ENCODE peak calls at places on chromosomes 16 and 17, in nine cellular contexts. One of them, this sample, is unnamed.

GRCh38 chr17:21674242-21674731 is 18.0 kb upstream of the KCNJ18 start:
- DNase-seq in CD8-positive, alpha-beta T cell: no peak
- DNase-seq in body of pancreas: no peak
- DNase-seq in AG20443: no peak
- DNase-seq in fibroblast of the conjunctiva: no peak
- DNase-seq in C1 segment of cervical spinal cord: no peak
- DNase-seq in stimulated activated CD8-positive, alpha-beta memory T cell treated with anti-CD3 and anti-CD28 coated beads, Interleukin-2, amount 100 ng/mL, for 48 hours: no peak
- DNase-seq in neural progenitor cell: no peak
- DNase-seq in EL: no peak
- DNase-seq in this sample: no peak

GRCh38 chr16:8641671-8642070 is 20.2 kb downstream of the METTL22 start:
- DNase-seq in stimulated activated CD8-positive, alpha-beta memory T cell treated with anti-CD3 and anti-CD28 coated beads, Interleukin-2, amount 100 ng/mL, for 48 hours: no peak
- DNase-seq in neural progenitor cell: no peak
- DNase-seq in body of pancreas: no peak
- DNase-seq in EL: no peak
- DNase-seq in fibroblast of the conjunctiva: no peak
- DNase-seq in CD8-positive, alpha-beta T cell: no peak
- DNase-seq in C1 segment of cervical spinal cord: no peak
- DNase-seq in AG20443: no peak
- DNase-seq in this sample: no peak

GRCh38 chr17:3695723-3696411 is at the start of gene P2RX5:
- DNase-seq in AG20443: peak
- DNase-seq in EL: peak
- DNase-seq in C1 segment of cervical spinal cord: no peak
- DNase-seq in CD8-positive, alpha-beta T cell: no peak
- DNase-seq in stimulated activated CD8-positive, alpha-beta memory T cell treated with anti-CD3 and anti-CD28 coated beads, Interleukin-2, amount 100 ng/mL, for 48 hours: peak
- DNase-seq in fibroblast of the conjunctiva: no peak
- DNase-seq in body of pancreas: no peak
- DNase-seq in neural progenitor cell: peak
- DNase-seq in this sample: no peak

GRCh38 chr17:28570716-28571254 is 539 bp downstream of the PIGS start:
- DNase-seq in AG20443: peak
- DNase-seq in neural progenitor cell: peak
- DNase-seq in C1 segment of cervical spinal cord: peak
- DNase-seq in CD8-positive, alpha-beta T cell: no peak
- DNase-seq in stimulated activated CD8-positive, alpha-beta memory T cell treated with anti-CD3 and anti-CD28 coated beads, Interleukin-2, amount 100 ng/mL, for 48 hours: no peak
- DNase-seq in fibroblast of the conjunctiva: no peak
- DNase-seq in EL: peak
- DNase-seq in body of pancreas: peak
- DNase-seq in this sample: no peak

GRCh38 chr16:59878479-59878878 is 1144.4 kb upstream of the GOT2 start:
- DNase-seq in fibroblast of the conjunctiva: peak
- DNase-seq in CD8-positive, alpha-beta T cell: no peak
- DNase-seq in C1 segment of cervical spinal cord: no peak
- DNase-seq in stimulated activated CD8-positive, alpha-beta memory T cell treated with anti-CD3 and anti-CD28 coated beads, Interleukin-2, amount 100 ng/mL, for 48 hours: no peak
- DNase-seq in body of pancreas: no peak
- DNase-seq in neural progenitor cell: no peak
- DNase-seq in EL: peak
- DNase-seq in AG20443: no peak
- DNase-seq in this sample: peak

GRCh38 chr17:13557077-13557476 is 44.7 kb downstream of the HS3ST3A1 start:
- DNase-seq in CD8-positive, alpha-beta T cell: no peak
- DNase-seq in stimulated activated CD8-positive, alpha-beta memory T cell treated with anti-CD3 and anti-CD28 coated beads, Interleukin-2, amount 100 ng/mL, for 48 hours: no peak
- DNase-seq in neural progenitor cell: no peak
- DNase-seq in body of pancreas: no peak
- DNase-seq in AG20443: peak
- DNase-seq in fibroblast of the conjunctiva: no peak
- DNase-seq in EL: peak
- DNase-seq in C1 segment of cervical spinal cord: no peak
- DNase-seq in this sample: no peak

GRCh38 chr16:974001-974601 is 3.3 kb upstream of the LMF1 start:
- DNase-seq in EL: no peak
- DNase-seq in body of pancreas: peak
- DNase-seq in AG20443: no peak
- DNase-seq in C1 segment of cervical spinal cord: no peak
- DNase-seq in neural progenitor cell: no peak
- DNase-seq in CD8-positive, alpha-beta T cell: no peak
- DNase-seq in stimulated activated CD8-positive, alpha-beta memory T cell treated with anti-CD3 and anti-CD28 coated beads, Interleukin-2, amount 100 ng/mL, for 48 hours: no peak
- DNase-seq in fibroblast of the conjunctiva: no peak
- DNase-seq in this sample: peak

GRCh38 chr17:73798111-73798748 is 154.0 kb upstream of the SDK2 start:
- DNase-seq in EL: peak
- DNase-seq in AG20443: peak
- DNase-seq in C1 segment of cervical spinal cord: no peak
- DNase-seq in fibroblast of the conjunctiva: peak
- DNase-seq in stimulated activated CD8-positive, alpha-beta memory T cell treated with anti-CD3 and anti-CD28 coated beads, Interleukin-2, amount 100 ng/mL, for 48 hours: no peak
- DNase-seq in CD8-positive, alpha-beta T cell: no peak
- DNase-seq in body of pancreas: peak
- DNase-seq in neural progenitor cell: no peak
- DNase-seq in this sample: no peak

GRCh38 chr17:74619077-74619673 is 4.4 kb downstream of the CD300E start:
- DNase-seq in stimulated activated CD8-positive, alpha-beta memory T cell treated with anti-CD3 and anti-CD28 coated beads, Interleukin-2, amount 100 ng/mL, for 48 hours: no peak
- DNase-seq in body of pancreas: no peak
- DNase-seq in C1 segment of cervical spinal cord: no peak
- DNase-seq in neural progenitor cell: no peak
- DNase-seq in fibroblast of the conjunctiva: no peak
- DNase-seq in AG20443: no peak
- DNase-seq in CD8-positive, alpha-beta T cell: no peak
- DNase-seq in EL: no peak
- DNase-seq in this sample: no peak

GRCh38 chr16:12348733-12349704 is 372.5 kb downstream of the SNX29 start:
- DNase-seq in EL: no peak
- DNase-seq in C1 segment of cervical spinal cord: no peak
- DNase-seq in AG20443: no peak
- DNase-seq in stimulated activated CD8-positive, alpha-beta memory T cell treated with anti-CD3 and anti-CD28 coated beads, Interleukin-2, amount 100 ng/mL, for 48 hours: no peak
- DNase-seq in fibroblast of the conjunctiva: no peak
- DNase-seq in neural progenitor cell: no peak
- DNase-seq in body of pancreas: no peak
- DNase-seq in CD8-positive, alpha-beta T cell: no peak
- DNase-seq in this sample: peak

GRCh38 chr17:4536259-4536741 is 18.9 kb downstream of the MYBBP1A start:
- DNase-seq in neural progenitor cell: peak
- DNase-seq in C1 segment of cervical spinal cord: peak
- DNase-seq in stimulated activated CD8-positive, alpha-beta memory T cell treated with anti-CD3 and anti-CD28 coated beads, Interleukin-2, amount 100 ng/mL, for 48 hours: no peak
- DNase-seq in fibroblast of the conjunctiva: no peak
- DNase-seq in CD8-positive, alpha-beta T cell: no peak
- DNase-seq in body of pancreas: peak
- DNase-seq in EL: no peak
- DNase-seq in AG20443: peak
- DNase-seq in this sample: no peak

GRCh38 chr17:58338907-58339774 is 10.5 kb upstream of the TSPOAP1 start:
- DNase-seq in fibroblast of the conjunctiva: no peak
- DNase-seq in AG20443: peak
- DNase-seq in CD8-positive, alpha-beta T cell: no peak
- DNase-seq in stimulated activated CD8-positive, alpha-beta memory T cell treated with anti-CD3 and anti-CD28 coated beads, Interleukin-2, amount 100 ng/mL, for 48 hours: peak
- DNase-seq in EL: peak
- DNase-seq in C1 segment of cervical spinal cord: no peak
- DNase-seq in body of pancreas: no peak
- DNase-seq in neural progenitor cell: peak
- DNase-seq in this sample: peak

GRCh38 chr17:67488768-67489167 is 111.7 kb downstream of the PITPNC1 start:
- DNase-seq in AG20443: no peak
- DNase-seq in body of pancreas: no peak
- DNase-seq in fibroblast of the conjunctiva: no peak
- DNase-seq in CD8-positive, alpha-beta T cell: no peak
- DNase-seq in neural progenitor cell: no peak
- DNase-seq in C1 segment of cervical spinal cord: no peak
- DNase-seq in EL: no peak
- DNase-seq in stimulated activated CD8-positive, alpha-beta memory T cell treated with anti-CD3 and anti-CD28 coated beads, Interleukin-2, amount 100 ng/mL, for 48 hours: no peak
- DNase-seq in this sample: no peak

GRCh38 chr17:39144414-39144813 is 7.0 kb downstream of the PLXDC1 start:
- DNase-seq in C1 segment of cervical spinal cord: peak
- DNase-seq in EL: peak
- DNase-seq in CD8-positive, alpha-beta T cell: no peak
- DNase-seq in body of pancreas: peak
- DNase-seq in AG20443: peak
- DNase-seq in neural progenitor cell: no peak
- DNase-seq in stimulated activated CD8-positive, alpha-beta memory T cell treated with anti-CD3 and anti-CD28 coated beads, Interleukin-2, amount 100 ng/mL, for 48 hours: no peak
- DNase-seq in fibroblast of the conjunctiva: peak
- DNase-seq in this sample: peak

GRCh38 chr16:64051826-64052225 is 1070.0 kb downstream of the CDH11 start:
- DNase-seq in EL: peak
- DNase-seq in C1 segment of cervical spinal cord: no peak
- DNase-seq in neural progenitor cell: peak
- DNase-seq in AG20443: peak
- DNase-seq in CD8-positive, alpha-beta T cell: no peak
- DNase-seq in fibroblast of the conjunctiva: no peak
- DNase-seq in body of pancreas: no peak
- DNase-seq in stimulated activated CD8-positive, alpha-beta memory T cell treated with anti-CD3 and anti-CD28 coated beads, Interleukin-2, amount 100 ng/mL, for 48 hours: no peak
- DNase-seq in this sample: peak

GRCh38 chr16:86664518-86665318 is 86.4 kb downstream of the FOXL1 start:
- DNase-seq in AG20443: peak
- DNase-seq in EL: peak
- DNase-seq in C1 segment of cervical spinal cord: no peak
- DNase-seq in stimulated activated CD8-positive, alpha-beta memory T cell treated with anti-CD3 and anti-CD28 coated beads, Interleukin-2, amount 100 ng/mL, for 48 hours: peak
- DNase-seq in fibroblast of the conjunctiva: peak
- DNase-seq in neural progenitor cell: no peak
- DNase-seq in CD8-positive, alpha-beta T cell: no peak
- DNase-seq in body of pancreas: no peak
- DNase-seq in this sample: peak

GRCh38 chr17:34598161-34598776 is 18.9 kb downstream of the TMEM132E start:
- DNase-seq in C1 segment of cervical spinal cord: peak
- DNase-seq in AG20443: no peak
- DNase-seq in EL: no peak
- DNase-seq in stimulated activated CD8-positive, alpha-beta memory T cell treated with anti-CD3 and anti-CD28 coated beads, Interleukin-2, amount 100 ng/mL, for 48 hours: no peak
- DNase-seq in CD8-positive, alpha-beta T cell: no peak
- DNase-seq in fibroblast of the conjunctiva: no peak
- DNase-seq in neural progenitor cell: peak
- DNase-seq in body of pancreas: no peak
- DNase-seq in this sample: no peak

GRCh38 chr16:8026450-8026849 is 563.9 kb downstream of the TMEM114 start:
- DNase-seq in EL: no peak
- DNase-seq in fibroblast of the conjunctiva: no peak
- DNase-seq in C1 segment of cervical spinal cord: no peak
- DNase-seq in AG20443: no peak
- DNase-seq in CD8-positive, alpha-beta T cell: no peak
- DNase-seq in neural progenitor cell: peak
- DNase-seq in body of pancreas: no peak
- DNase-seq in stimulated activated CD8-positive, alpha-beta memory T cell treated with anti-CD3 and anti-CD28 coated beads, Interleukin-2, amount 100 ng/mL, for 48 hours: no peak
- DNase-seq in this sample: peak

GRCh38 chr16:79784007-79784406 is 183.5 kb upstream of the MAF start:
- DNase-seq in AG20443: no peak
- DNase-seq in EL: no peak
- DNase-seq in body of pancreas: no peak
- DNase-seq in fibroblast of the conjunctiva: no peak
- DNase-seq in stimulated activated CD8-positive, alpha-beta memory T cell treated with anti-CD3 and anti-CD28 coated beads, Interleukin-2, amount 100 ng/mL, for 48 hours: no peak
- DNase-seq in neural progenitor cell: no peak
- DNase-seq in C1 segment of cervical spinal cord: no peak
- DNase-seq in CD8-positive, alpha-beta T cell: no peak
- DNase-seq in this sample: no peak

GRCh38 chr16:27317738-27318398 is 4.1 kb downstream of the IL4R start:
- DNase-seq in C1 segment of cervical spinal cord: no peak
- DNase-seq in neural progenitor cell: no peak
- DNase-seq in fibroblast of the conjunctiva: no peak
- DNase-seq in body of pancreas: no peak
- DNase-seq in CD8-positive, alpha-beta T cell: no peak
- DNase-seq in EL: no peak
- DNase-seq in stimulated activated CD8-positive, alpha-beta memory T cell treated with anti-CD3 and anti-CD28 coated beads, Interleukin-2, amount 100 ng/mL, for 48 hours: no peak
- DNase-seq in AG20443: no peak
- DNase-seq in this sample: no peak

GRCh38 chr17:69696645-69697044 is 282.1 kb downstream of the MAP2K6 start:
- DNase-seq in CD8-positive, alpha-beta T cell: no peak
- DNase-seq in fibroblast of the conjunctiva: no peak
- DNase-seq in AG20443: peak
- DNase-seq in stimulated activated CD8-positive, alpha-beta memory T cell treated with anti-CD3 and anti-CD28 coated beads, Interleukin-2, amount 100 ng/mL, for 48 hours: no peak
- DNase-seq in body of pancreas: no peak
- DNase-seq in C1 segment of cervical spinal cord: no peak
- DNase-seq in neural progenitor cell: no peak
- DNase-seq in EL: no peak
- DNase-seq in this sample: no peak

GRCh38 chr17:35651467-35651866 is 64.3 kb downstream of the AP2B1 start:
- DNase-seq in fibroblast of the conjunctiva: no peak
- DNase-seq in neural progenitor cell: no peak
- DNase-seq in stimulated activated CD8-positive, alpha-beta memory T cell treated with anti-CD3 and anti-CD28 coated beads, Interleukin-2, amount 100 ng/mL, for 48 hours: no peak
- DNase-seq in CD8-positive, alpha-beta T cell: no peak
- DNase-seq in EL: no peak
- DNase-seq in AG20443: no peak
- DNase-seq in C1 segment of cervical spinal cord: no peak
- DNase-seq in body of pancreas: no peak
- DNase-seq in this sample: no peak

GRCh38 chr16:1150511-1150982 is 2.4 kb upstream of the CACNA1H start:
- DNase-seq in neural progenitor cell: no peak
- DNase-seq in C1 segment of cervical spinal cord: no peak
- DNase-seq in stimulated activated CD8-positive, alpha-beta memory T cell treated with anti-CD3 and anti-CD28 coated beads, Interleukin-2, amount 100 ng/mL, for 48 hours: no peak
- DNase-seq in AG20443: peak
- DNase-seq in fibroblast of the conjunctiva: no peak
- DNase-seq in EL: peak
- DNase-seq in CD8-positive, alpha-beta T cell: no peak
- DNase-seq in body of pancreas: no peak
- DNase-seq in this sample: peak

GRCh38 chr17:8151120-8151640 is 1.0 kb downstream of the PER1 start:
- DNase-seq in neural progenitor cell: peak
- DNase-seq in C1 segment of cervical spinal cord: peak
- DNase-seq in fibroblast of the conjunctiva: peak
- DNase-seq in stimulated activated CD8-positive, alpha-beta memory T cell treated with anti-CD3 and anti-CD28 coated beads, Interleukin-2, amount 100 ng/mL, for 48 hours: peak
- DNase-seq in EL: peak
- DNase-seq in AG20443: peak
- DNase-seq in body of pancreas: peak
- DNase-seq in CD8-positive, alpha-beta T cell: peak
- DNase-seq in this sample: peak

GRCh38 chr16:86823895-86824671 is 245.7 kb downstream of the FOXL1 start:
- DNase-seq in EL: peak
- DNase-seq in stimulated activated CD8-positive, alpha-beta memory T cell treated with anti-CD3 and anti-CD28 coated beads, Interleukin-2, amount 100 ng/mL, for 48 hours: no peak
- DNase-seq in body of pancreas: no peak
- DNase-seq in C1 segment of cervical spinal cord: no peak
- DNase-seq in neural progenitor cell: no peak
- DNase-seq in AG20443: no peak
- DNase-seq in CD8-positive, alpha-beta T cell: no peak
- DNase-seq in fibroblast of the conjunctiva: no peak
- DNase-seq in this sample: peak

GRCh38 chr16:21666772-21667171 is 3.0 kb downstream of the OTOA start:
- DNase-seq in CD8-positive, alpha-beta T cell: no peak
- DNase-seq in body of pancreas: no peak
- DNase-seq in EL: no peak
- DNase-seq in stimulated activated CD8-positive, alpha-beta memory T cell treated with anti-CD3 and anti-CD28 coated beads, Interleukin-2, amount 100 ng/mL, for 48 hours: no peak
- DNase-seq in C1 segment of cervical spinal cord: no peak
- DNase-seq in AG20443: no peak
- DNase-seq in neural progenitor cell: peak
- DNase-seq in fibroblast of the conjunctiva: no peak
- DNase-seq in this sample: no peak

GRCh38 chr17:34645636-34646035 is 66.3 kb downstream of the TMEM132E start:
- DNase-seq in EL: no peak
- DNase-seq in C1 segment of cervical spinal cord: no peak
- DNase-seq in stimulated activated CD8-positive, alpha-beta memory T cell treated with anti-CD3 and anti-CD28 coated beads, Interleukin-2, amount 100 ng/mL, for 48 hours: no peak
- DNase-seq in CD8-positive, alpha-beta T cell: no peak
- DNase-seq in body of pancreas: no peak
- DNase-seq in AG20443: no peak
- DNase-seq in fibroblast of the conjunctiva: no peak
- DNase-seq in neural progenitor cell: no peak
- DNase-seq in this sample: no peak

GRCh38 chr17:47978324-47978723 is 7.4 kb downstream of the CDK5RAP3 start:
- DNase-seq in C1 segment of cervical spinal cord: no peak
- DNase-seq in fibroblast of the conjunctiva: peak
- DNase-seq in CD8-positive, alpha-beta T cell: peak
- DNase-seq in neural progenitor cell: peak
- DNase-seq in EL: peak
- DNase-seq in body of pancreas: peak
- DNase-seq in stimulated activated CD8-positive, alpha-beta memory T cell treated with anti-CD3 and anti-CD28 coated beads, Interleukin-2, amount 100 ng/mL, for 48 hours: peak
- DNase-seq in AG20443: peak
- DNase-seq in this sample: peak

GRCh38 chr17:63189082-63189481 is 223.0 kb downstream of the TANC2 start:
- DNase-seq in EL: peak
- DNase-seq in CD8-positive, alpha-beta T cell: no peak
- DNase-seq in body of pancreas: no peak
- DNase-seq in AG20443: peak
- DNase-seq in neural progenitor cell: no peak
- DNase-seq in C1 segment of cervical spinal cord: no peak
- DNase-seq in stimulated activated CD8-positive, alpha-beta memory T cell treated with anti-CD3 and anti-CD28 coated beads, Interleukin-2, amount 100 ng/mL, for 48 hours: no peak
- DNase-seq in fibroblast of the conjunctiva: peak
- DNase-seq in this sample: peak

GRCh38 chr17:9446528-9446927 is 129.1 kb downstream of the STX8 start:
- DNase-seq in fibroblast of the conjunctiva: no peak
- DNase-seq in stimulated activated CD8-positive, alpha-beta memory T cell treated with anti-CD3 and anti-CD28 coated beads, Interleukin-2, amount 100 ng/mL, for 48 hours: no peak
- DNase-seq in neural progenitor cell: no peak
- DNase-seq in C1 segment of cervical spinal cord: no peak
- DNase-seq in CD8-positive, alpha-beta T cell: no peak
- DNase-seq in body of pancreas: no peak
- DNase-seq in EL: no peak
- DNase-seq in AG20443: no peak
- DNase-seq in this sample: no peak

This sample was measured in myocyte.